ENCODE peak calls at places on chromosome 19, in six cellular contexts. T is neuronal stem cell, J is IMR-90, N is mesendoderm, L is H1, B is mesenchymal stem cell. D is an unnamed sample.

GRCh38 chr19:38425810-38426466 is at the start of gene RASGRP4:
- DNase-seq in T (no peak), J (no peak), N (peak), L (no peak), B (no peak), D (peak)

GRCh38 chr19:45403781-45404556 is 900 bp downstream of the PPP1R13L start:
- DNase-seq in T (no peak), J (no peak), N (peak), L (no peak), B (peak), D (peak)

GRCh38 chr19:56367829-56368711 is 25.3 kb downstream of the ZNF582 start:
- DNase-seq in T (peak), J (peak), N (peak), L (peak), B (peak), D (peak)

GRCh38 chr19:17379221-17379631 is 2.1 kb upstream of the PLVAP start:
- DNase-seq in T (no peak), J (no peak), N (peak), L (no peak), B (no peak), D (peak)

GRCh38 chr19:4337906-4338440 is 654 bp downstream of the STAP2 start:
- DNase-seq in T (no peak), J (no peak), N (peak), L (no peak), B (peak), D (no peak)

GRCh38 chr19:33904681-33905080 is 108.0 kb downstream of the KCTD15 start:
- DNase-seq in T (peak), J (no peak), N (peak), L (no peak), B (no peak), D (peak)

GRCh38 chr19:58054792-58055482 is 4.1 kb upstream of the ZNF135 start:
- DNase-seq in T (no peak), J (peak), N (peak), L (no peak), B (no peak), D (peak)

GRCh38 chr19:48836089-48837017 is at the start of gene HSD17B14:
- DNase-seq in T (peak), J (no peak), N (peak), L (peak), B (peak), D (peak)

GRCh38 chr19:4164262-4164661 is 10.8 kb downstream of the CREB3L3 start:
- DNase-seq in T (no peak), J (no peak), N (no peak), L (no peak), B (no peak), D (no peak)

GRCh38 chr19:16319466-16319865 is 5.2 kb upstream of the KLF2 start:
- DNase-seq in T (no peak), J (peak), N (no peak), L (no peak), B (peak), D (no peak)

GRCh38 chr19:17125052-17125727 is 49.6 kb downstream of the MYO9B start:
- DNase-seq in T (no peak), J (peak), N (no peak), L (no peak), B (no peak), D (no peak)

GRCh38 chr19:36169084-36169760 is 17.0 kb upstream of the COX7A1 start:
- DNase-seq in T (no peak), J (no peak), N (no peak), L (no peak), B (no peak), D (no peak)

GRCh38 chr19:35446194-35446593 is 1.9 kb upstream of the FFAR2 start:
- DNase-seq in T (no peak), J (no peak), N (no peak), L (no peak), B (no peak), D (no peak)

GRCh38 chr19:54626757-54627156 is 3.5 kb upstream of the LILRB1 start:
- DNase-seq in T (no peak), J (no peak), N (no peak), L (no peak), B (no peak), D (no peak)

GRCh38 chr19:43470288-43470687 is 4.9 kb upstream of the LYPD3 start:
- DNase-seq in T (no peak), J (peak), N (peak), L (no peak), B (peak), D (no peak)

GRCh38 chr19:6925801-6926751 is 38.7 kb downstream of the ADGRE1 start:
- DNase-seq in T (no peak), J (no peak), N (no peak), L (no peak), B (no peak), D (no peak)

GRCh38 chr19:1956868-1957492 is 16.0 kb downstream of the CSNK1G2 start:
- DNase-seq in T (no peak), J (no peak), N (peak), L (no peak), B (no peak), D (peak)

GRCh38 chr19:3513198-3514140 is 7.4 kb downstream of the FZR1 start:
- DNase-seq in T (no peak), J (peak), N (no peak), L (no peak), B (no peak), D (no peak)

GRCh38 chr19:57473646-57474045 is 3.7 kb downstream of the ZNF772 start:
- DNase-seq in T (no peak), J (no peak), N (peak), L (no peak), B (no peak), D (no peak)

DNA sequence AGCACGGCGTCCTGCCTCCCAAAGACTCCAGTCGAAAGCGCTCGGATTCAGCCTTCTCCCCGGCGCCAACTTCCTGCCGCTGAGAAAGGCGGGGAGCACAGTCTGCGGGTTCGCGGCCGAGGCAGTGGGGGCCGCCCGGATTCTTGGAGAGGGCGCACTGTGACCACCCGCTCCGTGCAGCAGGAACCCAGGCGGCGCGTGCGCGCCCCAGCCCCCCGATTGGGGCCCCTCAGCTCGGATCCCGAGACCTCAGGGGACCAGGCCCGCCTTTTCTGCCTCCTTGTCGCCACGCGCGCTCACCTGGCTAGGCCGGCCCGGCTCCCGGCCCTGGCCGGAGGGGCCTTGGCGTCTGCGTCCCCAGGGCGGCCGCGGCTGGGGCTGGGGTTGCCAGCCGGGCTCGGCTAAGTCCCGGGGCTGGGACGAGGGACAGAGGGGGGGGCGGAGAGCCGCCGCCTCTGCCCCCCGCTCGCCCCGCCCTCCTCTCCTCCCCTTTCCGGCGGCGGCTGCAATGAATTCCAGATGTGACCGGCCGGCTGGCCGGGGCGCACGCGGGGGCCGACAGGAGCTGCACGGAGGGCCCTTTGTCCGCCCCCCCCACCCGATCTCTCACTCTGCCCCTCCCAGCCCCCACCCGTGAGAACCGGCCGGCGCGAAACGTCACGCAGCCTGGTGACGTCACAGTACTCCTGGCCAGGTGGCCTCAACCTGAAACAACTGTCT is at the start of gene S1PR2:
- DNase-seq in T (peak), J (peak), N (peak), L (no peak), B (peak), D (peak)
- H2AK5ac ChIP-seq in T (peak), J (peak), N (no peak), L (peak), B (no peak), D (no peak)

GRCh38 chr19:46471116-46471733 is at the start of gene PNMA8A:
- DNase-seq in T (peak), J (peak), N (peak), L (peak), B (peak), D (peak)
- H2AK5ac ChIP-seq in T (peak), J (peak), N (no peak), L (peak), B (peak), D (no peak)

GRCh38 chr19:12794936-12795335 is 3.6 kb downstream of the JUNB start:
- DNase-seq in T (no peak), J (peak), N (no peak), L (no peak), B (peak), D (no peak)

GRCh38 chr19:12792048-12792852 is 964 bp downstream of the JUNB start:
- DNase-seq in T (no peak), J (peak), N (peak), L (no peak), B (peak), D (peak)

GRCh38 chr19:12794196-12794921 is 3.1 kb downstream of the JUNB start:
- DNase-seq in T (no peak), J (peak), N (no peak), L (no peak), B (peak), D (no peak)

GRCh38 chr19:12792853-12793289 is 1.6 kb downstream of the JUNB start:
- DNase-seq in T (no peak), J (no peak), N (no peak), L (no peak), B (no peak), D (no peak)

GRCh38 chr19:12793290-12794195 is 2.3 kb downstream of the JUNB start:
- DNase-seq in T (peak), J (peak), N (peak), L (no peak), B (peak), D (peak)
- H2AK5ac ChIP-seq in T (peak), J (peak), N (no peak), L (no peak), B (no peak), D (no peak)

DNA sequence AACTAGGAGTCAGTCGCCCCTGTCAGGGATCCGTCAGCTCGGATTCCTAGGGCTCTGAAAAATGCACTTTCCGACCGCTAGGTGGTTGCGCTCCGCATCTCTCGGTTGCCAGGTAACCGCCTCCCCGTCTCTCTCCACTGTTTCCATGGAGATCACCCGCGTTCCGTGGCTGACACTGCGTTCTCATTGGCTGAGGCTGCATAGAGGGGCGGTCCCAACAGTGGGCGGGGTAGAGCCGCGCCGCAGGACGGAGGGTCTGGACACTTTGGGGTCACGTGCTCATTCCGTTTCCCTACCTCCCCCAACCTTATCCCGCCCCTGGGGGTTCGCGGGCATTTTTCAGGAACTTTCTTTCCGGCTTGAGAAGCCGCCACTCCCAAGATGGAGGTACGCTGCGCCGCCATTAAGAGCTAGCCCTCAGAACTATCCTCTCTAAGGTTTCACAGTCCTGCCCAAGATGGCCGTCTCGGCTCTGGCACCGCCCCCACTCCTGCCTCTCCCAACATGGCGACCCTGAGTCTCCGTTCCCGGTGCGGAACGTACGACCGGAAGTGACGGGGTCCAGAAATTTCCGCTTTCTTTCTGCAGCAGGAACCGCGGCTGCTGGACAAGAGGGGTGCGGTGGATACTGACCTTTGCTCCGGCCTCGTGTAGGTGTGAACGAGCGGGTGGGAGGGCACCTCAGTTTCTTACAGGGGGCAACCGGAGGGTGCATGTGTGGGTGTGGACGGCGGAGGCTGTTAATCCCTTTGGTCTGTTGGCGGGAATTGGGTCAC is at the start of the genes ODAD3 and PRKCSH:
- DNase-seq in T (peak), J (peak), N (peak), L (peak), B (peak), D (peak)
- H2AK5ac ChIP-seq in T (peak), J (peak), N (peak), L (peak), B (no peak), D (no peak)

DNA sequence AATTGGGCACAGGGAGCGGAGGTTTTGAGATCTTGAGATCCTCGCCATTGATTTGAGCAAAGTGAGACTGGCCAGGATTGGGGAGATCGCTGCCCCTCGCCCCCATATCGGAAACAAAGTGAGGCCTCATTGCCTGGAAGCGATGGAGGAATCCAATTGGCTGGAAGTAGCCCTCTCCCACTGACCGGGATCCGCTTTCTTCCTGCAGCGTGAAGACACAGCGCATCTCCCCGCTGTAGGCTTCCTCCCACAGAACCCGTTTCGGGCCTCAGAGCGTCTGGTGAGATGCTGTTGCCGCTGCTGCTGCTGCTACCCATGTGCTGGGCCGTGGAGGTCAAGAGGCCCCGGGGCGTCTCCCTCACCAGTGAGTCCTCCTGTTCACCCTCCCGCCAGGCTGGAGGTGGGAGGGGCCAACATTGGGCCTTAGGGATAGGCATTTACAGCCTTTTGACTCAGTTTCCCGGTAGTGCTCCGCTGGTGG is 438 bp downstream of the PRKCSH start:
- DNase-seq in T (no peak), J (peak), N (peak), L (no peak), B (peak), D (no peak)
- H2AK5ac ChIP-seq in T (peak), J (peak), N (peak), L (peak), B (no peak), D (no peak)

GRCh38 chr19:10499550-10500246 is 3.5 kb downstream of the KEAP1 start:
- DNase-seq in T (no peak), J (no peak), N (no peak), L (no peak), B (no peak), D (peak)

GRCh38 chr19:10500247-10500592 is 2.9 kb downstream of the KEAP1 start:
- DNase-seq in T (no peak), J (no peak), N (no peak), L (no peak), B (no peak), D (no peak)

GRCh38 chr19:10503002-10503789 is at the start of gene KEAP1:
- DNase-seq in T (peak), J (no peak), N (peak), L (no peak), B (peak), D (peak)

GRCh38 chr19:10501971-10502523 is 1.1 kb downstream of the KEAP1 start:
- DNase-seq in T (no peak), J (peak), N (peak), L (no peak), B (peak), D (peak)

DNA sequence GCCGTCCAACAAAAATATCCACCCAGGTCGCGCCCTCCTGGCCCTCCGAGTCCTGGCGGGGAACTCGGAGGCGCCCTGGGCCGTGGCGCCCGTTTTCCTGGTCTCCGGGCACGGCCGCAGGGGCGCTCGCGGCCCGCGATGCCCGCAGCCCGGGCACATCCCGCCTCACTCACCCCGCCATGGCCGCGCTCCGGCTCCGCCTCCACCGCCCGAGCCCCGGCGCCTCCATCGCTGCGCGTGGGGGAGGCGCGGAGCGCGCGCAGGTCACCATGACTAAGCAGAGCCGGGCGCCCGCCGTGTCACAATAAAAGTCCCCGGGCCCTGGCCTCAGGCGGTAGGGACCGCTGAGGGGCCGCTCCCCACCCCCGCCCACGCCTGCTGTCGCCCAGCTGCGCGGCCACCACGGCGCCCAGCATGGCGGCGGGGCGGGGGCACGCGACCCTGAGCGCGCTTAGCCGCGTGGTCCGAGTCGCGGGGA is 593 bp downstream of the KEAP1 start:
- DNase-seq in T (peak), J (peak), N (peak), L (peak), B (peak), D (peak)
- H2AK5ac ChIP-seq in T (peak), J (peak), N (no peak), L (peak), B (no peak), D (no peak)

GRCh38 chr19:28281676-28282075 is 931.3 kb downstream of the UQCRFS1 start:
- DNase-seq in T (no peak), J (no peak), N (no peak), L (no peak), B (no peak), D (no peak)
- H2AK5ac ChIP-seq in T (no peak), J (no peak), N (no peak), L (no peak), B (no peak), D (no peak)

GRCh38 chr19:10620786-10621185 is 4.6 kb upstream of the SLC44A2 start:
- DNase-seq in T (no peak), J (no peak), N (no peak), L (no peak), B (no peak), D (no peak)

GRCh38 chr19:10624585-10624984 is 768 bp upstream of the SLC44A2 start:
- DNase-seq in T (no peak), J (no peak), N (no peak), L (no peak), B (no peak), D (no peak)

GRCh38 chr19:10618846-10619245 is 6.5 kb upstream of the SLC44A2 start:
- DNase-seq in T (no peak), J (no peak), N (no peak), L (no peak), B (no peak), D (no peak)

GRCh38 chr19:10625003-10625761 is at the start of gene SLC44A2:
- DNase-seq in T (peak), J (peak), N (peak), L (no peak), B (peak), D (peak)

GRCh38 chr19:10621966-10622365 is 3.4 kb upstream of the SLC44A2 start:
- DNase-seq in T (no peak), J (no peak), N (no peak), L (no peak), B (no peak), D (no peak)
- H2AK5ac ChIP-seq in T (peak), J (peak), N (no peak), L (peak), B (no peak), D (no peak)